ENCODE peak calls at places on chromosomes 3 and 15, in six cellular contexts. One of them, this sample, is unnamed.

GRCh38 chr3:125389282-125389681 is 14.2 kb upstream of the ZNF148 start:
- DNase-seq in CD8-positive, alpha-beta T cell: no peak
- DNase-seq in fibroblast of lung: no peak
- DNase-seq in bronchial epithelial cell: no peak
- DNase-seq in lower lobe of right lung: no peak
- DNase-seq in BJ: no peak
- DNase-seq in this sample: no peak

GRCh38 chr3:38283810-38284775 is 2.0 kb downstream of the SLC22A14 start:
- DNase-seq in CD8-positive, alpha-beta T cell: no peak
- DNase-seq in fibroblast of lung: peak
- DNase-seq in bronchial epithelial cell: no peak
- DNase-seq in lower lobe of right lung: no peak
- DNase-seq in BJ: peak
- DNase-seq in this sample: no peak

GRCh38 chr3:107987036-107987557 is 103.7 kb downstream of the CD47 start:
- DNase-seq in CD8-positive, alpha-beta T cell: no peak
- DNase-seq in fibroblast of lung: peak
- DNase-seq in bronchial epithelial cell: peak
- DNase-seq in lower lobe of right lung: peak
- DNase-seq in BJ: peak
- DNase-seq in this sample: peak

GRCh38 chr3:26307805-26308204 is 314.8 kb upstream of the LRRC3B start:
- DNase-seq in CD8-positive, alpha-beta T cell: no peak
- DNase-seq in fibroblast of lung: no peak
- DNase-seq in bronchial epithelial cell: no peak
- DNase-seq in lower lobe of right lung: no peak
- DNase-seq in BJ: no peak
- DNase-seq in this sample: no peak

GRCh38 chr15:74202461-74203401 is at the start of gene STRA6:
- DNase-seq in CD8-positive, alpha-beta T cell: no peak
- DNase-seq in fibroblast of lung: peak
- DNase-seq in bronchial epithelial cell: peak
- DNase-seq in lower lobe of right lung: no peak
- DNase-seq in BJ: no peak
- DNase-seq in this sample: no peak

GRCh38 chr15:72487070-72487797 is 13.1 kb downstream of the ARIH1 start:
- DNase-seq in CD8-positive, alpha-beta T cell: no peak
- DNase-seq in fibroblast of lung: peak
- DNase-seq in bronchial epithelial cell: peak
- DNase-seq in lower lobe of right lung: no peak
- DNase-seq in BJ: no peak
- DNase-seq in this sample: no peak

GRCh38 chr3:73499787-73500186 is 125.0 kb downstream of the PDZRN3 start:
- DNase-seq in CD8-positive, alpha-beta T cell: no peak
- DNase-seq in fibroblast of lung: peak
- DNase-seq in bronchial epithelial cell: no peak
- DNase-seq in lower lobe of right lung: no peak
- DNase-seq in BJ: no peak
- DNase-seq in this sample: no peak

GRCh38 chr3:53649816-53650215 is 155.4 kb downstream of the CACNA1D start:
- DNase-seq in CD8-positive, alpha-beta T cell: no peak
- DNase-seq in fibroblast of lung: no peak
- DNase-seq in bronchial epithelial cell: no peak
- DNase-seq in lower lobe of right lung: no peak
- DNase-seq in BJ: no peak
- DNase-seq in this sample: no peak

GRCh38 chr3:31446411-31446810 is 86.3 kb upstream of the STT3B start:
- DNase-seq in CD8-positive, alpha-beta T cell: no peak
- DNase-seq in fibroblast of lung: no peak
- DNase-seq in bronchial epithelial cell: no peak
- DNase-seq in lower lobe of right lung: no peak
- DNase-seq in BJ: no peak
- DNase-seq in this sample: no peak

GRCh38 chr15:40274350-40275274 is 8.3 kb downstream of the ANKRD63 start:
- DNase-seq in CD8-positive, alpha-beta T cell: peak
- DNase-seq in fibroblast of lung: peak
- DNase-seq in bronchial epithelial cell: peak
- DNase-seq in lower lobe of right lung: peak
- DNase-seq in BJ: no peak
- DNase-seq in this sample: peak

GRCh38 chr3:99895706-99896441 is 78.2 kb downstream of the CMSS1 start:
- DNase-seq in CD8-positive, alpha-beta T cell: no peak
- DNase-seq in fibroblast of lung: peak
- DNase-seq in bronchial epithelial cell: peak
- DNase-seq in lower lobe of right lung: no peak
- DNase-seq in BJ: peak
- DNase-seq in this sample: no peak

GRCh38 chr3:165192610-165193192 is 3.5 kb downstream of the SLITRK3 start:
- DNase-seq in CD8-positive, alpha-beta T cell: no peak
- DNase-seq in fibroblast of lung: no peak
- DNase-seq in bronchial epithelial cell: no peak
- DNase-seq in lower lobe of right lung: no peak
- DNase-seq in BJ: no peak
- DNase-seq in this sample: no peak

GRCh38 chr3:46677096-46677702 is 16.3 kb downstream of the ALS2CL start:
- DNase-seq in CD8-positive, alpha-beta T cell: no peak
- DNase-seq in fibroblast of lung: peak
- DNase-seq in bronchial epithelial cell: no peak
- DNase-seq in lower lobe of right lung: no peak
- DNase-seq in BJ: no peak
- DNase-seq in this sample: no peak

GRCh38 chr3:140467104-140467577 is 210.7 kb upstream of the TRIM42 start:
- DNase-seq in CD8-positive, alpha-beta T cell: no peak
- DNase-seq in fibroblast of lung: peak
- DNase-seq in bronchial epithelial cell: peak
- DNase-seq in lower lobe of right lung: no peak
- DNase-seq in BJ: no peak
- DNase-seq in this sample: no peak

GRCh38 chr15:80915462-80915861 is 74.2 kb downstream of the MESD start:
- DNase-seq in CD8-positive, alpha-beta T cell: no peak
- DNase-seq in fibroblast of lung: no peak
- DNase-seq in bronchial epithelial cell: no peak
- DNase-seq in lower lobe of right lung: no peak
- DNase-seq in BJ: no peak
- DNase-seq in this sample: no peak

DNA sequence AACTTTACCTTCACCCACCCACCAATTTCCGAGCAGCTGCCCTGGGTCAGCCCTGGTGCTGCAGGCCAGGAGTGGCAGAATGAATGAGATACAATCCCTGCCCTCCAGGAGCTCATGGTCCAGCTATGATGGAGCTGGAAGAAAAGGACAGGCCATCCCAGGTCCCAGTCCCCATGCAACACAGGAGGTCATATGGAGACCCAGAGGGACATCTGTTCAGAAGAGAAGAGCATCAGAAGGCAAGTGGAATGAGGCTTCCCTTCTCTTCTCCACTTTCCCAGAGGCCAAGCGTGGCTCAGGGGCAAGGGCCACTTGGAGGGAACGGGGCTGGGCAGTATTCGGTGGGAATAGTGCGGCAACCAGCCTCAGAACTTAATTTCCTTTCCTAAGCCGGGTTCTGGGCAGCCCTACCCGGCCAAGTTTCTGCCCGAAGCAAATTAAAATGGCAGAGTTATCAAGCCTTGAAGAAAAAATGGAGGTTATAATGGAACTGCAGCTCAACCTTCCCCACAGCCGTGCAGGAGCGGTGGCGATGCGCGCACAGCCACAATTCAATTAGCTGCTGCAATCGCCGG is 35.9 kb downstream of the TLE3 start:
- DNase-seq in CD8-positive, alpha-beta T cell: no peak
- DNase-seq in fibroblast of lung: no peak
- DNase-seq in bronchial epithelial cell: no peak
- DNase-seq in lower lobe of right lung: no peak
- DNase-seq in BJ: no peak
- DNase-seq in this sample: no peak
- TF ChIP-seq CTCF in CD8-positive, alpha-beta T cell: no peak
- TF ChIP-seq CTCF in fibroblast of lung: no peak
- TF ChIP-seq CTCF in bronchial epithelial cell: no peak
- TF ChIP-seq CTCF in lower lobe of right lung: no peak
- TF ChIP-seq CTCF in BJ: no peak
- TF ChIP-seq CTCF in this sample: no peak

GRCh38 chr3:136787226-136787793 is 31.6 kb upstream of the SLC35G2 start:
- DNase-seq in CD8-positive, alpha-beta T cell: peak
- DNase-seq in fibroblast of lung: peak
- DNase-seq in bronchial epithelial cell: no peak
- DNase-seq in lower lobe of right lung: no peak
- DNase-seq in BJ: no peak
- DNase-seq in this sample: no peak
- H3K4me3 ChIP-seq in CD8-positive, alpha-beta T cell: no peak
- H3K4me3 ChIP-seq in fibroblast of lung: peak
- H3K4me3 ChIP-seq in bronchial epithelial cell: no peak
- H3K4me3 ChIP-seq in lower lobe of right lung: no peak
- H3K4me3 ChIP-seq in BJ: peak
- H3K4me3 ChIP-seq in this sample: peak

GRCh38 chr15:100959066-100960050 is 40.2 kb downstream of the LRRK1 start:
- DNase-seq in CD8-positive, alpha-beta T cell: no peak
- DNase-seq in fibroblast of lung: peak
- DNase-seq in bronchial epithelial cell: no peak
- DNase-seq in lower lobe of right lung: no peak
- DNase-seq in BJ: no peak
- DNase-seq in this sample: no peak
- TF ChIP-seq CTCF in CD8-positive, alpha-beta T cell: no peak
- TF ChIP-seq CTCF in fibroblast of lung: no peak
- TF ChIP-seq CTCF in bronchial epithelial cell: no peak
- TF ChIP-seq CTCF in lower lobe of right lung: no peak
- TF ChIP-seq CTCF in BJ: no peak
- TF ChIP-seq CTCF in this sample: no peak

GRCh38 chr3:170585008-170585936 is 603 bp downstream of the SLC7A14 start:
- DNase-seq in CD8-positive, alpha-beta T cell: no peak
- DNase-seq in fibroblast of lung: no peak
- DNase-seq in bronchial epithelial cell: no peak
- DNase-seq in lower lobe of right lung: no peak
- DNase-seq in BJ: no peak
- DNase-seq in this sample: no peak

GRCh38 chr3:170585937-170586310 is at the start of gene SLC7A14:
- DNase-seq in CD8-positive, alpha-beta T cell: no peak
- DNase-seq in fibroblast of lung: no peak
- DNase-seq in bronchial epithelial cell: no peak
- DNase-seq in lower lobe of right lung: no peak
- DNase-seq in BJ: no peak
- DNase-seq in this sample: no peak

GRCh38 chr3:170589113-170589512 is 3.2 kb upstream of the SLC7A14 start:
- DNase-seq in CD8-positive, alpha-beta T cell: no peak
- DNase-seq in fibroblast of lung: peak
- DNase-seq in bronchial epithelial cell: no peak
- DNase-seq in lower lobe of right lung: no peak
- DNase-seq in BJ: no peak
- DNase-seq in this sample: no peak

GRCh38 chr3:170579646-170580045 is 6.2 kb downstream of the SLC7A14 start:
- DNase-seq in CD8-positive, alpha-beta T cell: no peak
- DNase-seq in fibroblast of lung: no peak
- DNase-seq in bronchial epithelial cell: no peak
- DNase-seq in lower lobe of right lung: no peak
- DNase-seq in BJ: no peak
- DNase-seq in this sample: no peak

GRCh38 chr3:170584585-170585007 is 1.3 kb downstream of the SLC7A14 start:
- DNase-seq in CD8-positive, alpha-beta T cell: peak
- DNase-seq in fibroblast of lung: peak
- DNase-seq in bronchial epithelial cell: peak
- DNase-seq in lower lobe of right lung: peak
- DNase-seq in BJ: no peak
- DNase-seq in this sample: peak
- H3K4me3 ChIP-seq in CD8-positive, alpha-beta T cell: no peak
- H3K4me3 ChIP-seq in fibroblast of lung: peak
- H3K4me3 ChIP-seq in bronchial epithelial cell: no peak
- H3K4me3 ChIP-seq in lower lobe of right lung: no peak
- H3K4me3 ChIP-seq in BJ: peak
- H3K4me3 ChIP-seq in this sample: no peak

GRCh38 chr15:62142736-62143135 is 22.3 kb downstream of the C2CD4B start:
- DNase-seq in CD8-positive, alpha-beta T cell: no peak
- DNase-seq in fibroblast of lung: no peak
- DNase-seq in bronchial epithelial cell: peak
- DNase-seq in lower lobe of right lung: no peak
- DNase-seq in BJ: no peak
- DNase-seq in this sample: no peak
- TF ChIP-seq CTCF in CD8-positive, alpha-beta T cell: no peak
- TF ChIP-seq CTCF in fibroblast of lung: no peak
- TF ChIP-seq CTCF in bronchial epithelial cell: peak
- TF ChIP-seq CTCF in lower lobe of right lung: no peak
- TF ChIP-seq CTCF in BJ: no peak
- TF ChIP-seq CTCF in this sample: no peak

GRCh38 chr3:152646004-152646403 is 188.9 kb upstream of the P2RY1 start:
- DNase-seq in CD8-positive, alpha-beta T cell: no peak
- DNase-seq in fibroblast of lung: no peak
- DNase-seq in bronchial epithelial cell: no peak
- DNase-seq in lower lobe of right lung: no peak
- DNase-seq in BJ: no peak
- DNase-seq in this sample: no peak

GRCh38 chr3:152641198-152641597 is 193.7 kb upstream of the P2RY1 start:
- DNase-seq in CD8-positive, alpha-beta T cell: no peak
- DNase-seq in fibroblast of lung: no peak
- DNase-seq in bronchial epithelial cell: no peak
- DNase-seq in lower lobe of right lung: no peak
- DNase-seq in BJ: no peak
- DNase-seq in this sample: no peak

GRCh38 chr3:152650177-152650576 is 184.8 kb upstream of the P2RY1 start:
- DNase-seq in CD8-positive, alpha-beta T cell: no peak
- DNase-seq in fibroblast of lung: no peak
- DNase-seq in bronchial epithelial cell: no peak
- DNase-seq in lower lobe of right lung: no peak
- DNase-seq in BJ: no peak
- DNase-seq in this sample: no peak

GRCh38 chr3:152638707-152639450 is 196.1 kb upstream of the P2RY1 start:
- DNase-seq in CD8-positive, alpha-beta T cell: no peak
- DNase-seq in fibroblast of lung: peak
- DNase-seq in bronchial epithelial cell: peak
- DNase-seq in lower lobe of right lung: no peak
- DNase-seq in BJ: peak
- DNase-seq in this sample: no peak

GRCh38 chr3:152644478-152644877 is 190.5 kb upstream of the P2RY1 start:
- DNase-seq in CD8-positive, alpha-beta T cell: no peak
- DNase-seq in fibroblast of lung: no peak
- DNase-seq in bronchial epithelial cell: no peak
- DNase-seq in lower lobe of right lung: no peak
- DNase-seq in BJ: no peak
- DNase-seq in this sample: no peak
- H3K4me3 ChIP-seq in CD8-positive, alpha-beta T cell: no peak
- H3K4me3 ChIP-seq in fibroblast of lung: no peak
- H3K4me3 ChIP-seq in bronchial epithelial cell: no peak
- H3K4me3 ChIP-seq in lower lobe of right lung: no peak
- H3K4me3 ChIP-seq in BJ: no peak
- H3K4me3 ChIP-seq in this sample: no peak

GRCh38 chr3:194640829-194641228 is 7.6 kb upstream of the TMEM44 start:
- DNase-seq in CD8-positive, alpha-beta T cell: no peak
- DNase-seq in fibroblast of lung: peak
- DNase-seq in bronchial epithelial cell: no peak
- DNase-seq in lower lobe of right lung: no peak
- DNase-seq in BJ: no peak
- DNase-seq in this sample: no peak
- TF ChIP-seq CTCF in CD8-positive, alpha-beta T cell: peak
- TF ChIP-seq CTCF in fibroblast of lung: peak
- TF ChIP-seq CTCF in bronchial epithelial cell: peak
- TF ChIP-seq CTCF in lower lobe of right lung: peak
- TF ChIP-seq CTCF in BJ: peak
- TF ChIP-seq CTCF in this sample: no peak

DNA sequence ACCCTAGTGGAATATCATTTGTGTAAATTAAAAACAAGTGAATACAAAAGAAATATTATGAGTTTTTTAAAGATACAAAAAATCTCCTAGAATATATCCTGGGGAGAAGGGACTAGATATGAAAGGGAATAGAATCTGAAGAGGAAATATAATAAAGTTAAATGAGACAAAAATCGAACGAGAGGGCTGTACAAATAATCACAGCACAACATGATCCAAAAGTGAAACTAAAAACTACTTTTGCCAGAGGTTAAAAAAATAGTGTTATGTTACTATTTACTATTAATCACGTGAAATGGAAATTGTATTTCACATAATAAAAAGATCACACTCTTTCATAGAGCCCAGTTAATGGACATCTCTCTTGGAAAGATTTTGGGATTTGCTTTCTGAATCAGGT is 28.6 kb downstream of the CGGBP1 start:
- DNase-seq in CD8-positive, alpha-beta T cell: no peak
- DNase-seq in fibroblast of lung: no peak
- DNase-seq in bronchial epithelial cell: no peak
- DNase-seq in lower lobe of right lung: no peak
- DNase-seq in BJ: no peak
- DNase-seq in this sample: no peak
- H3K4me3 ChIP-seq in CD8-positive, alpha-beta T cell: no peak
- H3K4me3 ChIP-seq in fibroblast of lung: peak
- H3K4me3 ChIP-seq in bronchial epithelial cell: no peak
- H3K4me3 ChIP-seq in lower lobe of right lung: no peak
- H3K4me3 ChIP-seq in BJ: no peak
- H3K4me3 ChIP-seq in this sample: no peak

This sample was measured in tibial artery.